ENCODE peak calls at places on chromosomes 12 and 14, in six cellular contexts. One of them, this sample, is unnamed.

GRCh38 chr14:30077946-30078345 is 150.3 kb upstream of the PRKD1 start:
- DNase-seq in AG08396: no peak
- DNase-seq in amygdala: no peak
- DNase-seq in SW 1271: no peak
- DNase-seq in left cardiac atrium: no peak
- DNase-seq in lower lobe of right lung: no peak
- DNase-seq in this sample: no peak

GRCh38 chr12:78887444-78887843 is 22.9 kb downstream of the SYT1 start:
- DNase-seq in AG08396: no peak
- DNase-seq in amygdala: no peak
- DNase-seq in SW 1271: no peak
- DNase-seq in left cardiac atrium: no peak
- DNase-seq in lower lobe of right lung: no peak
- DNase-seq in this sample: no peak

GRCh38 chr14:31568671-31569070 is 7.5 kb downstream of the NUBPL start:
- DNase-seq in AG08396: no peak
- DNase-seq in amygdala: no peak
- DNase-seq in SW 1271: no peak
- DNase-seq in left cardiac atrium: no peak
- DNase-seq in lower lobe of right lung: no peak
- DNase-seq in this sample: no peak

GRCh38 chr12:110247340-110248095 is 33.5 kb upstream of the ATP2A2 start:
- DNase-seq in AG08396: no peak
- DNase-seq in amygdala: no peak
- DNase-seq in SW 1271: no peak
- DNase-seq in left cardiac atrium: peak
- DNase-seq in lower lobe of right lung: no peak
- DNase-seq in this sample: no peak

GRCh38 chr14:78450945-78451344 is 280.8 kb downstream of the NRXN3 start:
- DNase-seq in AG08396: no peak
- DNase-seq in amygdala: no peak
- DNase-seq in SW 1271: no peak
- DNase-seq in left cardiac atrium: no peak
- DNase-seq in lower lobe of right lung: no peak
- DNase-seq in this sample: no peak

GRCh38 chr14:22955702-22956575 is 951 bp downstream of the HAUS4 start:
- DNase-seq in AG08396: no peak
- DNase-seq in amygdala: no peak
- DNase-seq in SW 1271: no peak
- DNase-seq in left cardiac atrium: no peak
- DNase-seq in lower lobe of right lung: no peak
- DNase-seq in this sample: no peak

GRCh38 chr14:91501951-91502930 is 7.9 kb downstream of the PPP4R3A start:
- DNase-seq in AG08396: no peak
- DNase-seq in amygdala: no peak
- DNase-seq in SW 1271: no peak
- DNase-seq in left cardiac atrium: no peak
- DNase-seq in lower lobe of right lung: no peak
- DNase-seq in this sample: no peak

GRCh38 chr12:51905507-51906438 is 1.5 kb upstream of the ACVRL1 start:
- DNase-seq in AG08396: no peak
- DNase-seq in amygdala: no peak
- DNase-seq in SW 1271: no peak
- DNase-seq in left cardiac atrium: peak
- DNase-seq in lower lobe of right lung: peak
- DNase-seq in this sample: no peak

GRCh38 chr14:106268013-106268727 is 741.8 kb downstream of the TMEM121 start:
- DNase-seq in AG08396: no peak
- DNase-seq in amygdala: no peak
- DNase-seq in SW 1271: no peak
- DNase-seq in left cardiac atrium: no peak
- DNase-seq in lower lobe of right lung: peak
- DNase-seq in this sample: no peak

GRCh38 chr14:103132381-103133212 is 9.3 kb downstream of the TNFAIP2 start:
- DNase-seq in AG08396: no peak
- DNase-seq in amygdala: no peak
- DNase-seq in SW 1271: no peak
- DNase-seq in left cardiac atrium: no peak
- DNase-seq in lower lobe of right lung: no peak
- DNase-seq in this sample: no peak

GRCh38 chr12:12686925-12687324 is 9.1 kb downstream of the GPR19 start:
- DNase-seq in AG08396: no peak
- DNase-seq in amygdala: no peak
- DNase-seq in SW 1271: no peak
- DNase-seq in left cardiac atrium: no peak
- DNase-seq in lower lobe of right lung: no peak
- DNase-seq in this sample: no peak

GRCh38 chr12:119288559-119288958 is 46.0 kb upstream of the CCDC60 start:
- DNase-seq in AG08396: no peak
- DNase-seq in amygdala: no peak
- DNase-seq in SW 1271: no peak
- DNase-seq in left cardiac atrium: no peak
- DNase-seq in lower lobe of right lung: no peak
- DNase-seq in this sample: no peak

GRCh38 chr14:96565811-96566210 is 63.6 kb downstream of the PAPOLA start:
- DNase-seq in AG08396: no peak
- DNase-seq in amygdala: no peak
- DNase-seq in SW 1271: no peak
- DNase-seq in left cardiac atrium: no peak
- DNase-seq in lower lobe of right lung: no peak
- DNase-seq in this sample: no peak

GRCh38 chr12:106010746-106011145 is 128.0 kb downstream of the NUAK1 start:
- DNase-seq in AG08396: no peak
- DNase-seq in amygdala: no peak
- DNase-seq in SW 1271: no peak
- DNase-seq in left cardiac atrium: no peak
- DNase-seq in lower lobe of right lung: no peak
- DNase-seq in this sample: no peak

GRCh38 chr12:9041321-9041720 is 52.0 kb downstream of the KLRG1 start:
- DNase-seq in AG08396: peak
- DNase-seq in amygdala: no peak
- DNase-seq in SW 1271: no peak
- DNase-seq in left cardiac atrium: no peak
- DNase-seq in lower lobe of right lung: no peak
- DNase-seq in this sample: no peak

GRCh38 chr14:90520326-90520725 is 123.5 kb downstream of the CALM1 start:
- DNase-seq in AG08396: no peak
- DNase-seq in amygdala: no peak
- DNase-seq in SW 1271: no peak
- DNase-seq in left cardiac atrium: no peak
- DNase-seq in lower lobe of right lung: peak
- DNase-seq in this sample: no peak

GRCh38 chr12:104263580-104264358 is 39.8 kb upstream of the EID3 start:
- DNase-seq in AG08396: no peak
- DNase-seq in amygdala: no peak
- DNase-seq in SW 1271: no peak
- DNase-seq in left cardiac atrium: no peak
- DNase-seq in lower lobe of right lung: no peak
- DNase-seq in this sample: no peak

GRCh38 chr12:108633534-108634224 is at the start of gene SELPLG:
- DNase-seq in AG08396: no peak
- DNase-seq in amygdala: no peak
- DNase-seq in SW 1271: no peak
- DNase-seq in left cardiac atrium: peak
- DNase-seq in lower lobe of right lung: peak
- DNase-seq in this sample: no peak

GRCh38 chr14:70887207-70888150 is 19.8 kb upstream of the PCNX1 start:
- DNase-seq in AG08396: peak
- DNase-seq in amygdala: no peak
- DNase-seq in SW 1271: no peak
- DNase-seq in left cardiac atrium: no peak
- DNase-seq in lower lobe of right lung: no peak
- DNase-seq in this sample: no peak

GRCh38 chr14:105204206-105204930 is 23.3 kb upstream of the NUDT14 start:
- DNase-seq in AG08396: peak
- DNase-seq in amygdala: peak
- DNase-seq in SW 1271: no peak
- DNase-seq in left cardiac atrium: peak
- DNase-seq in lower lobe of right lung: peak
- DNase-seq in this sample: no peak

GRCh38 chr12:27828196-27828595 is 48.2 kb upstream of the MANSC4 start:
- DNase-seq in AG08396: peak
- DNase-seq in amygdala: no peak
- DNase-seq in SW 1271: no peak
- DNase-seq in left cardiac atrium: no peak
- DNase-seq in lower lobe of right lung: no peak
- DNase-seq in this sample: no peak

GRCh38 chr14:76376001-76376404 is at the start of gene ESRRB:
- DNase-seq in AG08396: no peak
- DNase-seq in amygdala: peak
- DNase-seq in SW 1271: no peak
- DNase-seq in left cardiac atrium: no peak
- DNase-seq in lower lobe of right lung: no peak
- DNase-seq in this sample: no peak

GRCh38 chr14:103504991-103505565 is 17.6 kb downstream of the CKB start:
- DNase-seq in AG08396: no peak
- DNase-seq in amygdala: no peak
- DNase-seq in SW 1271: no peak
- DNase-seq in left cardiac atrium: peak
- DNase-seq in lower lobe of right lung: no peak
- DNase-seq in this sample: no peak

GRCh38 chr12:49357099-49357678 is 10.1 kb upstream of the SPATS2 start:
- DNase-seq in AG08396: peak
- DNase-seq in amygdala: no peak
- DNase-seq in SW 1271: no peak
- DNase-seq in left cardiac atrium: no peak
- DNase-seq in lower lobe of right lung: no peak
- DNase-seq in this sample: no peak

GRCh38 chr14:22318951-22319350 is 270.1 kb downstream of the DAD1 start:
- DNase-seq in AG08396: no peak
- DNase-seq in amygdala: no peak
- DNase-seq in SW 1271: no peak
- DNase-seq in left cardiac atrium: no peak
- DNase-seq in lower lobe of right lung: no peak
- DNase-seq in this sample: no peak

GRCh38 chr12:61452076-61452475 is 808.1 kb upstream of the USP15 start:
- DNase-seq in AG08396: no peak
- DNase-seq in amygdala: no peak
- DNase-seq in SW 1271: no peak
- DNase-seq in left cardiac atrium: no peak
- DNase-seq in lower lobe of right lung: no peak
- DNase-seq in this sample: no peak

GRCh38 chr14:50082308-50082742 is 34.0 kb downstream of the VCPKMT start:
- DNase-seq in AG08396: no peak
- DNase-seq in amygdala: no peak
- DNase-seq in SW 1271: no peak
- DNase-seq in left cardiac atrium: no peak
- DNase-seq in lower lobe of right lung: no peak
- DNase-seq in this sample: no peak

GRCh38 chr14:31592619-31593018 is 31.4 kb downstream of the NUBPL start:
- DNase-seq in AG08396: no peak
- DNase-seq in amygdala: no peak
- DNase-seq in SW 1271: no peak
- DNase-seq in left cardiac atrium: no peak
- DNase-seq in lower lobe of right lung: no peak
- DNase-seq in this sample: no peak

GRCh38 chr12:120093336-120093591 is 23.3 kb downstream of the RAB35 start:
- DNase-seq in AG08396: no peak
- DNase-seq in amygdala: no peak
- DNase-seq in SW 1271: no peak
- DNase-seq in left cardiac atrium: no peak
- DNase-seq in lower lobe of right lung: no peak
- DNase-seq in this sample: no peak

GRCh38 chr14:66046035-66046434 is 440.1 kb upstream of the CCDC196 start:
- DNase-seq in AG08396: no peak
- DNase-seq in amygdala: no peak
- DNase-seq in SW 1271: no peak
- DNase-seq in left cardiac atrium: no peak
- DNase-seq in lower lobe of right lung: no peak
- DNase-seq in this sample: no peak

GRCh38 chr12:103887738-103888137 is 42.5 kb upstream of the HSP90B1 start:
- DNase-seq in AG08396: no peak
- DNase-seq in amygdala: no peak
- DNase-seq in SW 1271: no peak
- DNase-seq in left cardiac atrium: no peak
- DNase-seq in lower lobe of right lung: no peak
- DNase-seq in this sample: no peak

GRCh38 chr12:112936927-112937326 is 1.3 kb upstream of the OAS3 start:
- DNase-seq in AG08396: no peak
- DNase-seq in amygdala: no peak
- DNase-seq in SW 1271: no peak
- DNase-seq in left cardiac atrium: no peak
- DNase-seq in lower lobe of right lung: no peak
- DNase-seq in this sample: no peak

GRCh38 chr14:32724864-32725550 is 213.7 kb upstream of the NPAS3 start:
- DNase-seq in AG08396: peak
- DNase-seq in amygdala: no peak
- DNase-seq in SW 1271: no peak
- DNase-seq in left cardiac atrium: no peak
- DNase-seq in lower lobe of right lung: no peak
- DNase-seq in this sample: no peak

GRCh38 chr12:119802472-119802871 is 74.6 kb downstream of the CIT start:
- DNase-seq in AG08396: peak
- DNase-seq in amygdala: peak
- DNase-seq in SW 1271: no peak
- DNase-seq in left cardiac atrium: peak
- DNase-seq in lower lobe of right lung: no peak
- DNase-seq in this sample: no peak

GRCh38 chr14:60310086-60310684 is 61.2 kb downstream of the PPM1A start:
- DNase-seq in AG08396: no peak
- DNase-seq in amygdala: no peak
- DNase-seq in SW 1271: no peak
- DNase-seq in left cardiac atrium: no peak
- DNase-seq in lower lobe of right lung: no peak
- DNase-seq in this sample: no peak

GRCh38 chr12:56635539-56636117 is 5.5 kb upstream of the BAZ2A start:
- DNase-seq in AG08396: no peak
- DNase-seq in amygdala: no peak
- DNase-seq in SW 1271: no peak
- DNase-seq in left cardiac atrium: no peak
- DNase-seq in lower lobe of right lung: no peak
- DNase-seq in this sample: no peak

GRCh38 chr14:100297320-100298300 is 8.6 kb downstream of the SLC25A29 start:
- DNase-seq in AG08396: peak
- DNase-seq in amygdala: peak
- DNase-seq in SW 1271: no peak
- DNase-seq in left cardiac atrium: peak
- DNase-seq in lower lobe of right lung: peak
- DNase-seq in this sample: no peak

This sample was measured in glomerular endothelial cell.